ENCODE peak calls at places on chromosome 3, in five cellular contexts. I is A549, H is HCT116, V is K562, W is H1. K is an unnamed sample.

GRCh38 chr3:192918275-192918588 is 576 bp upstream of the MB21D2 start:
- DNase-seq in V (no peak), W (no peak), H (no peak), I (no peak), K (no peak)

GRCh38 chr3:160808838-160809237 is 52.8 kb downstream of the PPM1L start:
- DNase-seq in V (no peak), H (no peak), W (no peak), I (no peak), K (no peak)

GRCh38 chr3:188153498-188153948 is 434 bp upstream of the LPP start:
- DNase-seq in H (peak; percentile 75), I (peak; percentile 84), V (no peak), W (peak; percentile 87), K (peak; percentile 64)

GRCh38 chr3:85360742-85361387 is 402.1 kb downstream of the CADM2 start:
- DNase-seq in W (peak; percentile 7), I (peak; percentile 6), V (no peak), H (no peak), K (peak; percentile 57)

GRCh38 chr3:13567684-13568514 is 19.0 kb downstream of the FBLN2 start:
- DNase-seq in V (no peak), I (no peak), W (no peak), H (no peak), K (no peak)

GRCh38 chr3:102102394-102102793 is 253.1 kb downstream of the NFKBIZ start:
- DNase-seq in H (no peak), V (no peak), I (no peak), W (no peak), K (no peak)

GRCh38 chr3:158918008-158918407 is 116.2 kb downstream of the MFSD1 start:
- DNase-seq in V (peak; percentile 30), H (peak; percentile 52), I (peak; percentile 15), W (peak; percentile 29), K (peak; percentile 55)

GRCh38 chr3:116348216-116348615 is 97.1 kb downstream of the LSAMP start:
- DNase-seq in H (no peak), I (no peak), V (no peak), W (no peak), K (no peak)

GRCh38 chr3:28699283-28699682 is 350.7 kb upstream of the AZI2 start:
- DNase-seq in W (no peak), H (no peak), V (no peak), I (no peak), K (no peak)

GRCh38 chr3:95752199-95752598 is 1062.2 kb upstream of the EPHA6 start:
- DNase-seq in H (no peak), I (no peak), W (no peak), V (no peak), K (no peak)

GRCh38 chr3:53311882-53312281 is 35.5 kb downstream of the DCP1A start:
- DNase-seq in V (no peak), I (no peak), W (no peak), H (no peak), K (no peak)

GRCh38 chr3:99960123-99960878 is 142.6 kb downstream of the CMSS1 start:
- DNase-seq in W (no peak), V (no peak), I (no peak), H (no peak), K (no peak)

GRCh38 chr3:127286571-127287140 is 1.2 kb downstream of the PRR20G start:
- DNase-seq in H (no peak), V (no peak), I (no peak), W (no peak), K (no peak)

GRCh38 chr3:176183181-176183580 is 1014.1 kb downstream of the TBL1XR1 start:
- DNase-seq in H (no peak), V (no peak), I (no peak), W (no peak), K (no peak)

GRCh38 chr3:73401058-73401457 is 223.7 kb downstream of the PDZRN3 start:
- DNase-seq in I (no peak), H (no peak), W (no peak), V (no peak), K (peak; percentile 42)

GRCh38 chr3:23945653-23945902 is 492 bp downstream of the NR1D2 start:
- DNase-seq in I (no peak), W (no peak), V (no peak), H (no peak), K (no peak)

GRCh38 chr3:185318136-185318535 is 44.8 kb upstream of the MAP3K13 start:
- DNase-seq in W (no peak), I (no peak), V (no peak), H (no peak), K (no peak)

GRCh38 chr3:197268319-197268718 is 30.1 kb downstream of the DLG1 start:
- DNase-seq in V (no peak), W (no peak), I (no peak), H (no peak), K (no peak)

GRCh38 chr3:10347648-10348403 is 26.9 kb upstream of the SEC13 start:
- DNase-seq in H (no peak), W (no peak), V (no peak), I (no peak), K (no peak)

GRCh38 chr3:186318135-186318534 is 43.9 kb downstream of the DGKG start:
- DNase-seq in I (no peak), W (no peak), V (no peak), H (no peak), K (no peak)

GRCh38 chr3:127887321-127887720 is 27.7 kb upstream of the KBTBD12 start:
- DNase-seq in I (no peak), H (no peak), V (no peak), W (no peak), K (no peak)

GRCh38 chr3:156184156-156184555 is 63.8 kb downstream of the KCNAB1 start:
- DNase-seq in V (no peak), H (no peak), W (no peak), I (no peak), K (no peak)

GRCh38 chr3:60582285-60582684 is 669.0 kb downstream of the FHIT start:
- DNase-seq in W (no peak), I (no peak), H (no peak), V (no peak), K (no peak)

GRCh38 chr3:44445786-44446185 is 31.7 kb downstream of the ZNF445 start:
- DNase-seq in H (no peak), I (no peak), V (no peak), W (no peak), K (no peak)

GRCh38 chr3:88957751-88958452 is 149.5 kb upstream of the EPHA3 start:
- DNase-seq in I (no peak), V (no peak), H (no peak), W (no peak), K (no peak)

GRCh38 chr3:38585791-38586420 is 63.6 kb downstream of the SCN5A start:
- DNase-seq in I (no peak), V (no peak), H (no peak), W (no peak), K (no peak)

GRCh38 chr3:10268116-10268515 is 19.9 kb downstream of the TATDN2 start:
- DNase-seq in V (no peak), W (no peak), H (no peak), I (no peak), K (no peak)

DNA sequence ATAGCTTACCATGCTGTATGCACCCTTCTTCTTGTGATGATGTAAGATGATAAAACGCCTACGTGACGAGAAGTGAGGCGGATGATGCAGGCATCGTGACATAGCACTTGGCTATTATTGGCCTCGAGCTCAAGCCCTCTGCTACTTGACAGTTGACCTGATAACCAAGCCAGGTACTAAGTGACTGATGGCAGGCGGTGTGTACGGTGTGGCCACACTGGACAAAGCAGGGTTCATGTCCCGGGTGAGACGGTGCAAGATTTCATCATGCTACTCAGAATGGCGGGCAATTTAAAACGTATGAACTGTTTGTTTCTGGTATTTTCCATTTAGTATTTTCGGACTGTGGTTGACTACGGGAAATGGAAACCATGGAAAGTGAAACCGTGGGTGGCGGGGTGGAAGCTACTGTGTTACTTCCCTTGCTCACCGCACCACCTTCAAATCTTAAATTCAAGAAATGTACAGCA is 57.7 kb downstream of the SLC12A8 start:
- DNase-seq in I (no peak), W (no peak), H (no peak), V (no peak), K (no peak)
- TF ChIP-seq POLR2A in I (no peak), W (no peak), H (no peak), V (no peak), K (no peak)

DNA sequence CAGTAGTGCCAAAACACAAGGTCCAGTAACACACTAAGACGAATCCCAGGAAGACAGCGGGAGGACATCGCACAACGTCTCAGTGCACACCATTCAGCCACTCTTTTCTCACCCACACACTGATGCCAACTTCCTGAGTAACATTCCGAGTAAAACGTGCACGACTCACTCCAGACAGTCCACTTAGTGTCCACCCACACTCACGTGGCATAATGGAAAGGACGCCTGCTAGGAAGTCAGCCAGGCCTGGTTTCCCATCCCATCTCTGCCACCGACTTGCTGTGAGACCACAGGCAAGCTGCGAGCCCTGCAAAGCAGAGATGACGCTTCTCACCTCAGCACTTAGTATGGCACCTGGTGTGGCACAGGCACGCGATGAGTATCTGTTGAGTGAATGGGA is 36.8 kb upstream of the VGLL4 start:
- DNase-seq in W (no peak), V (no peak), H (no peak), I (no peak), K (no peak)
- TF ChIP-seq MAX in W (no peak), V (no peak), H (no peak), I (no peak), K (no peak)

GRCh38 chr3:41198950-41199865 is at the start of gene CTNNB1:
- DNase-seq in V (peak; percentile 84), H (peak; percentile 83), I (peak; percentile 33), W (peak; percentile 70), K (peak; percentile 94)
- TF ChIP-seq POLR2A in V (peak; percentile 99), H (peak; percentile 91), I (peak; percentile 84), W (peak; percentile 99), K (peak; percentile 93)

GRCh38 chr3:41365973-41366372 is 166.7 kb downstream of the CTNNB1 start:
- DNase-seq in W (no peak), H (no peak), V (no peak), I (no peak), K (no peak)

GRCh38 chr3:41364736-41365135 is 165.4 kb downstream of the CTNNB1 start:
- DNase-seq in W (no peak), I (no peak), V (no peak), H (no peak), K (no peak)

GRCh38 chr3:41357271-41357670 is 158.0 kb downstream of the CTNNB1 start:
- DNase-seq in H (no peak), I (no peak), V (no peak), W (no peak), K (no peak)

GRCh38 chr3:41363830-41364523 is 164.7 kb downstream of the CTNNB1 start:
- DNase-seq in H (no peak), V (no peak), I (no peak), W (no peak), K (no peak)

DNA sequence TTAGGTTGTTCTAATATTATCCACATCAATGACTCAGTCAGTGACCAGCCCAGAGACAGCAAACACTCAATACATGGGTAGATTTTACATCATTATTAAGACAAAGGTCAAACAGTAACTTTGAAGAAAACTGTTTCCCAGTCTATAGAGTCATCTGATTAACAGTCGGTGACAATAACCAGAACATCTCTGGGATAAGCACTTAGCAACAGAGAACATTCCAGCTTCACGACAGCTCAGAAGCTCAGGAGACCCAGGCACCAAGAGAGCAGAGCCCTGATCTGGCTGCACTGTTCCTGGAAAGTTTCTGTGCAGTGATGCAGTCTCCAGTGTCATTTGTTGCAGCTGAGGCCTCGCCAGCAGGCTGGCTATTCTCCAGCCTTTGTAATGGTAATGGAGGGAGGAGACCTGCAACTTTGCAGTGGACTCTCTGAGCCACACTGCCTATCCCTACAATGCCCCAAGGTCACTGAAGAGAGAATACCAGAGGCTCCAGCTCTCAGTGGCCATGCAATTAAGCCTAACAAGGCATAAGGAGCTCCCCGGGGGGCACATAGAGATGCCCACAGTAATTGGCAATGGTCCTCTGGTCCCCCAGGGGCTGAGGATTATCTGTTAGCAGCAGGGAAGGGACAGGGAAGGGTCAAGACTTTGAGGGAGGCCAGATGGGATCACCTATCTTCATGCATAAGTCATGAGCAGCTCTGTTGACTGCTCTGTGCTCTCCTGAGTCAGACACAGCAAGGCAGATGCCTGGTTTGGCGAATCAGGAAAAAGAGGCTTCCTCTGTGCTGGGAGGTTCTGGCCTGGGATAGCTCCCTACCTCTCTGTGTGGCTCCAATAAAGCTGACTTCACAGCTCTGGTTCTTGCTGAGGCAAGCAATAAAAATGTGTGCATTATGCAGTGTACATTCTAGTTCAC is 163.6 kb downstream of the CTNNB1 start:
- DNase-seq in H (no peak), W (peak; percentile 82), I (no peak), V (no peak), K (no peak)
- TF ChIP-seq MAX in H (no peak), W (no peak), I (no peak), V (no peak), K (no peak)